ENCODE peak calls at places on chromosome 10, in nine cellular contexts. One of them, this sample, is unnamed.
A peak's percentile ranks its signal among the peaks of the same experiment; 100 is the strongest.

GRCh38 chr10:48672596-48673255 is 11.9 kb upstream of the WDFY4 start:
- DNase-seq in esophagus squamous epithelium: no peak
- DNase-seq in aorta: no peak
- DNase-seq in OCI-LY7: peak; percentile 65
- DNase-seq in sigmoid colon: no peak
- DNase-seq in body of pancreas: no peak
- DNase-seq in brain microvascular endothelial cell: no peak
- DNase-seq in effector memory CD4-positive, alpha-beta T cell: no peak
- DNase-seq in transverse colon: no peak
- DNase-seq in this sample: no peak

GRCh38 chr10:108424656-108425055 is 1260.2 kb upstream of the SORCS1 start:
- DNase-seq in brain microvascular endothelial cell: peak; percentile 6
- DNase-seq in effector memory CD4-positive, alpha-beta T cell: no peak
- DNase-seq in sigmoid colon: no peak
- DNase-seq in esophagus squamous epithelium: no peak
- DNase-seq in aorta: no peak
- DNase-seq in OCI-LY7: no peak
- DNase-seq in body of pancreas: no peak
- DNase-seq in transverse colon: no peak
- DNase-seq in this sample: no peak

GRCh38 chr10:71472466-71472865 is 75.7 kb downstream of the CDH23 start:
- DNase-seq in OCI-LY7: no peak
- DNase-seq in aorta: peak; percentile 47
- DNase-seq in sigmoid colon: no peak
- DNase-seq in effector memory CD4-positive, alpha-beta T cell: no peak
- DNase-seq in brain microvascular endothelial cell: no peak
- DNase-seq in transverse colon: no peak
- DNase-seq in esophagus squamous epithelium: no peak
- DNase-seq in body of pancreas: peak; percentile 45
- DNase-seq in this sample: no peak

GRCh38 chr10:29600821-29601220 is 34.0 kb downstream of the SVIL start:
- DNase-seq in esophagus squamous epithelium: no peak
- DNase-seq in OCI-LY7: no peak
- DNase-seq in effector memory CD4-positive, alpha-beta T cell: no peak
- DNase-seq in aorta: no peak
- DNase-seq in body of pancreas: no peak
- DNase-seq in brain microvascular endothelial cell: no peak
- DNase-seq in sigmoid colon: no peak
- DNase-seq in transverse colon: no peak
- DNase-seq in this sample: no peak

GRCh38 chr10:123488436-123488835 is 177.7 kb upstream of the GPR26 start:
- DNase-seq in OCI-LY7: no peak
- DNase-seq in effector memory CD4-positive, alpha-beta T cell: no peak
- DNase-seq in sigmoid colon: no peak
- DNase-seq in brain microvascular endothelial cell: no peak
- DNase-seq in body of pancreas: no peak
- DNase-seq in esophagus squamous epithelium: no peak
- DNase-seq in aorta: no peak
- DNase-seq in transverse colon: no peak
- DNase-seq in this sample: no peak

GRCh38 chr10:34985823-34986222 is 104.3 kb downstream of the CUL2 start:
- DNase-seq in aorta: no peak
- DNase-seq in OCI-LY7: no peak
- DNase-seq in body of pancreas: no peak
- DNase-seq in esophagus squamous epithelium: no peak
- DNase-seq in effector memory CD4-positive, alpha-beta T cell: no peak
- DNase-seq in brain microvascular endothelial cell: no peak
- DNase-seq in sigmoid colon: no peak
- DNase-seq in transverse colon: peak; percentile 18
- DNase-seq in this sample: peak; percentile 8

GRCh38 chr10:74917481-74918077 is 91.2 kb downstream of the KAT6B start:
- DNase-seq in body of pancreas: no peak
- DNase-seq in brain microvascular endothelial cell: peak; percentile 49
- DNase-seq in sigmoid colon: no peak
- DNase-seq in transverse colon: no peak
- DNase-seq in aorta: no peak
- DNase-seq in OCI-LY7: no peak
- DNase-seq in esophagus squamous epithelium: no peak
- DNase-seq in effector memory CD4-positive, alpha-beta T cell: no peak
- DNase-seq in this sample: no peak

GRCh38 chr10:31343009-31343408 is 24.0 kb downstream of the ZEB1 start:
- DNase-seq in brain microvascular endothelial cell: no peak
- DNase-seq in aorta: no peak
- DNase-seq in body of pancreas: no peak
- DNase-seq in sigmoid colon: no peak
- DNase-seq in effector memory CD4-positive, alpha-beta T cell: no peak
- DNase-seq in transverse colon: no peak
- DNase-seq in esophagus squamous epithelium: no peak
- DNase-seq in OCI-LY7: no peak
- DNase-seq in this sample: no peak

GRCh38 chr10:131425752-131426529 is 114.4 kb upstream of the TCERG1L start:
- DNase-seq in esophagus squamous epithelium: no peak
- DNase-seq in body of pancreas: no peak
- DNase-seq in OCI-LY7: no peak
- DNase-seq in aorta: no peak
- DNase-seq in effector memory CD4-positive, alpha-beta T cell: no peak
- DNase-seq in sigmoid colon: no peak
- DNase-seq in transverse colon: no peak
- DNase-seq in brain microvascular endothelial cell: no peak
- DNase-seq in this sample: peak; percentile 87

GRCh38 chr10:131429141-131429540 is 117.6 kb upstream of the TCERG1L start:
- DNase-seq in effector memory CD4-positive, alpha-beta T cell: no peak
- DNase-seq in esophagus squamous epithelium: no peak
- DNase-seq in brain microvascular endothelial cell: no peak
- DNase-seq in sigmoid colon: no peak
- DNase-seq in OCI-LY7: no peak
- DNase-seq in body of pancreas: no peak
- DNase-seq in aorta: no peak
- DNase-seq in transverse colon: no peak
- DNase-seq in this sample: peak; percentile 41

GRCh38 chr10:131427253-131427652 is 115.7 kb upstream of the TCERG1L start:
- DNase-seq in effector memory CD4-positive, alpha-beta T cell: no peak
- DNase-seq in esophagus squamous epithelium: no peak
- DNase-seq in brain microvascular endothelial cell: no peak
- DNase-seq in OCI-LY7: no peak
- DNase-seq in body of pancreas: no peak
- DNase-seq in transverse colon: no peak
- DNase-seq in aorta: no peak
- DNase-seq in sigmoid colon: no peak
- DNase-seq in this sample: peak; percentile 45

GRCh38 chr10:131426530-131426898 is 115.0 kb upstream of the TCERG1L start:
- DNase-seq in effector memory CD4-positive, alpha-beta T cell: no peak
- DNase-seq in esophagus squamous epithelium: no peak
- DNase-seq in OCI-LY7: no peak
- DNase-seq in aorta: no peak
- DNase-seq in transverse colon: no peak
- DNase-seq in sigmoid colon: no peak
- DNase-seq in body of pancreas: no peak
- DNase-seq in brain microvascular endothelial cell: no peak
- DNase-seq in this sample: no peak

DNA sequence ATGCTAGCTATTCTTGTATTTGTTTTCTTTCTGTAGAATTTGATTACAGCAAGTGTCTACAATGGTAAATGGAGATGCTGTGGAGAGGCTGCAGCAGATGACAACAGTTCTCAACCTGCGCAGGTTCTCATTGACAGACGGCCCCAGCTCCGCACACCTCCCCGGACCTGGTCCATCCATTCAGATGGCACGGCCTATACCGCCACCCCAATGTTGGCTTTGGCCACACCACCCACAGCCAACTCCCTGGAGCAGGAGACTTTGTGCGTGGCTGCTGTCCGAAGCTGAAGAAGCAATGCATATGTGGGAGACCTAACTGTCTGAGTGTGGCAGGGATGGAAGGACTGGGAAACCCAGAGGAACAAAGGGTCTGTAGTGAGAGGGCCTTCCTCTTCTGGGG is 116.4 kb upstream of the TCERG1L start:
- DNase-seq in effector memory CD4-positive, alpha-beta T cell: no peak
- DNase-seq in brain microvascular endothelial cell: no peak
- DNase-seq in OCI-LY7: no peak
- DNase-seq in aorta: no peak
- DNase-seq in transverse colon: no peak
- DNase-seq in esophagus squamous epithelium: no peak
- DNase-seq in body of pancreas: no peak
- DNase-seq in sigmoid colon: no peak
- DNase-seq in this sample: peak; percentile 31
- H3K4me3 ChIP-seq in effector memory CD4-positive, alpha-beta T cell: no peak overlapping the region
- H3K4me3 ChIP-seq in brain microvascular endothelial cell: no peak overlapping the region
- H3K4me3 ChIP-seq in OCI-LY7: no peak overlapping the region
- H3K4me3 ChIP-seq in aorta: no peak overlapping the region
- H3K4me3 ChIP-seq in transverse colon: no peak overlapping the region
- H3K4me3 ChIP-seq in esophagus squamous epithelium: no peak overlapping the region
- H3K4me3 ChIP-seq in body of pancreas: no peak overlapping the region
- H3K4me3 ChIP-seq in sigmoid colon: no peak overlapping the region
- H3K4me3 ChIP-seq in this sample: no peak overlapping the region

DNA sequence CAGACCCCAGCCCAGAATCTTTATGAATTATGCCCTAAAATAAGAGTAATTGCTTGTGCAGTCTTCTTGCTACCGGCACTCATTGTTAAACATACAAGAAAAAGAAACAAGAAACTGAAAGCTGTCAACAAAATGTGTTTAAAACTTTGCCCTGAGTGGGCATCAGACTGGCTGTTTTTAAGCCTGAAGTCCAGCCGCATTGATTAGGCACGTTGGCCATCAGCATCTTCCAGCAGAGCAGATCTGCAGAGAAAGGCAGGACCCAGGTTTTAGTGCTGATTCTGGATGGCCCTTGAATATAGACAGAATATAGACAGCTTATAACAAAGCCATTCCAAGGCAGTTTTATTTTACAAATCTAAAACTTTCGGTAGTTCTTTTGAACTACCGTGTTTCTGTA is 102.8 kb downstream of the POLL start:
- DNase-seq in OCI-LY7: no peak
- DNase-seq in aorta: no peak
- DNase-seq in body of pancreas: no peak
- DNase-seq in brain microvascular endothelial cell: no peak
- DNase-seq in effector memory CD4-positive, alpha-beta T cell: no peak
- DNase-seq in transverse colon: no peak
- DNase-seq in esophagus squamous epithelium: no peak
- DNase-seq in sigmoid colon: no peak
- DNase-seq in this sample: no peak
- H3K27ac ChIP-seq in OCI-LY7: no peak overlapping the region
- H3K27ac ChIP-seq in aorta: no peak overlapping the region
- H3K27ac ChIP-seq in body of pancreas: no peak overlapping the region
- H3K27ac ChIP-seq in brain microvascular endothelial cell: no peak overlapping the region
- H3K27ac ChIP-seq in effector memory CD4-positive, alpha-beta T cell: no peak overlapping the region
- H3K27ac ChIP-seq in transverse colon: no peak overlapping the region
- H3K27ac ChIP-seq in esophagus squamous epithelium: no peak overlapping the region
- H3K27ac ChIP-seq in sigmoid colon: no peak overlapping the region
- H3K27ac ChIP-seq in this sample: no peak overlapping the region

GRCh38 chr10:104351919-104352318 is 1.7 kb upstream of the CFAP58 start:
- DNase-seq in body of pancreas: no peak
- DNase-seq in aorta: no peak
- DNase-seq in transverse colon: no peak
- DNase-seq in brain microvascular endothelial cell: no peak
- DNase-seq in esophagus squamous epithelium: no peak
- DNase-seq in OCI-LY7: no peak
- DNase-seq in sigmoid colon: no peak
- DNase-seq in effector memory CD4-positive, alpha-beta T cell: no peak
- DNase-seq in this sample: no peak

GRCh38 chr10:104348601-104349000 is 5.0 kb upstream of the CFAP58 start:
- DNase-seq in transverse colon: no peak
- DNase-seq in effector memory CD4-positive, alpha-beta T cell: no peak
- DNase-seq in OCI-LY7: no peak
- DNase-seq in sigmoid colon: no peak
- DNase-seq in body of pancreas: no peak
- DNase-seq in esophagus squamous epithelium: no peak
- DNase-seq in aorta: no peak
- DNase-seq in brain microvascular endothelial cell: no peak
- DNase-seq in this sample: no peak

GRCh38 chr10:104351067-104351681 is 2.5 kb upstream of the CFAP58 start:
- DNase-seq in sigmoid colon: no peak
- DNase-seq in brain microvascular endothelial cell: no peak
- DNase-seq in transverse colon: no peak
- DNase-seq in effector memory CD4-positive, alpha-beta T cell: no peak
- DNase-seq in OCI-LY7: no peak
- DNase-seq in aorta: no peak
- DNase-seq in body of pancreas: no peak
- DNase-seq in esophagus squamous epithelium: no peak
- DNase-seq in this sample: no peak

GRCh38 chr10:104349623-104350142 is 4.0 kb upstream of the CFAP58 start:
- DNase-seq in brain microvascular endothelial cell: no peak
- DNase-seq in body of pancreas: no peak
- DNase-seq in transverse colon: peak; percentile 20
- DNase-seq in aorta: no peak
- DNase-seq in esophagus squamous epithelium: no peak
- DNase-seq in effector memory CD4-positive, alpha-beta T cell: no peak
- DNase-seq in OCI-LY7: peak; percentile 68
- DNase-seq in sigmoid colon: no peak
- DNase-seq in this sample: no peak

DNA sequence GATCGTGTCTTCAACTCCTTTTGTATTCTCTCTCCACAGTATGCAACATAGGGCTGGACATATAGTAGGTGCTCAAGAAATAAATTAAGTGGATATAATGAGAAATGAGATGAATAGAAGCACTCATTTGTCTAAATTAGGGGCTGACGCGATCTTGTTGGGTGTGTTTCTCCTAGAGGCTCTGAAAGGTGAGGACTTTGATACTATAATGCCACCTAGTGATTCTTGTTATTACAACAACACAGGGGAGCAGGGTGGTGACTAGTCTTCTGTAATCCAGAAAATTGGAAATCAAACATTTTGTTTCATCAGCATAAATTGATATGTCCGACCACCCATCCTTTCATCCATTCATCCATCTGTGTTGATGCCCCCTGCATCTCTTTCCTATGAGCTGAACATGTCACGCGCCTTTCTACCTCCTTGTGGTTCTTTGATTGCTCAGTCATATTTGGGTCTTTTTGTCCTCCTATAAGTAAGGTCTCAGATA is 3.4 kb upstream of the CFAP58 start:
- DNase-seq in transverse colon: no peak
- DNase-seq in aorta: no peak
- DNase-seq in esophagus squamous epithelium: no peak
- DNase-seq in sigmoid colon: no peak
- DNase-seq in body of pancreas: no peak
- DNase-seq in OCI-LY7: peak; percentile 83
- DNase-seq in brain microvascular endothelial cell: no peak
- DNase-seq in effector memory CD4-positive, alpha-beta T cell: no peak
- DNase-seq in this sample: no peak
- H3K4me3 ChIP-seq in transverse colon: no peak overlapping the region
- H3K4me3 ChIP-seq in aorta: no peak overlapping the region
- H3K4me3 ChIP-seq in esophagus squamous epithelium: no peak overlapping the region
- H3K4me3 ChIP-seq in sigmoid colon: peak overlapping the region; percentile 21
- H3K4me3 ChIP-seq in body of pancreas: no peak overlapping the region
- H3K4me3 ChIP-seq in OCI-LY7: peak overlapping the region; percentile 60
- H3K4me3 ChIP-seq in brain microvascular endothelial cell: peak overlapping the region; percentile 26
- H3K4me3 ChIP-seq in effector memory CD4-positive, alpha-beta T cell: no peak overlapping the region
- H3K4me3 ChIP-seq in this sample: peak overlapping the region; percentile 16

GRCh38 chr10:76977046-76977445 is 660.6 kb downstream of the KCNMA1 start:
- DNase-seq in esophagus squamous epithelium: no peak
- DNase-seq in transverse colon: no peak
- DNase-seq in sigmoid colon: no peak
- DNase-seq in brain microvascular endothelial cell: no peak
- DNase-seq in OCI-LY7: no peak
- DNase-seq in aorta: no peak
- DNase-seq in effector memory CD4-positive, alpha-beta T cell: no peak
- DNase-seq in body of pancreas: no peak
- DNase-seq in this sample: no peak

GRCh38 chr10:76971565-76972170 is 665.9 kb downstream of the KCNMA1 start:
- DNase-seq in OCI-LY7: no peak
- DNase-seq in sigmoid colon: no peak
- DNase-seq in effector memory CD4-positive, alpha-beta T cell: no peak
- DNase-seq in esophagus squamous epithelium: no peak
- DNase-seq in body of pancreas: no peak
- DNase-seq in transverse colon: no peak
- DNase-seq in aorta: no peak
- DNase-seq in brain microvascular endothelial cell: no peak
- DNase-seq in this sample: no peak

GRCh38 chr10:76973091-76973514 is 664.5 kb downstream of the KCNMA1 start:
- DNase-seq in transverse colon: no peak
- DNase-seq in esophagus squamous epithelium: no peak
- DNase-seq in effector memory CD4-positive, alpha-beta T cell: no peak
- DNase-seq in sigmoid colon: no peak
- DNase-seq in body of pancreas: no peak
- DNase-seq in brain microvascular endothelial cell: no peak
- DNase-seq in aorta: no peak
- DNase-seq in OCI-LY7: no peak
- DNase-seq in this sample: no peak

GRCh38 chr10:76973515-76974289 is 663.9 kb downstream of the KCNMA1 start:
- DNase-seq in esophagus squamous epithelium: no peak
- DNase-seq in OCI-LY7: no peak
- DNase-seq in aorta: no peak
- DNase-seq in sigmoid colon: peak; percentile 77
- DNase-seq in brain microvascular endothelial cell: no peak
- DNase-seq in transverse colon: no peak
- DNase-seq in body of pancreas: no peak
- DNase-seq in effector memory CD4-positive, alpha-beta T cell: no peak
- DNase-seq in this sample: no peak

GRCh38 chr10:76975131-76975530 is 662.5 kb downstream of the KCNMA1 start:
- DNase-seq in body of pancreas: no peak
- DNase-seq in brain microvascular endothelial cell: no peak
- DNase-seq in sigmoid colon: no peak
- DNase-seq in esophagus squamous epithelium: no peak
- DNase-seq in OCI-LY7: no peak
- DNase-seq in transverse colon: no peak
- DNase-seq in aorta: no peak
- DNase-seq in effector memory CD4-positive, alpha-beta T cell: no peak
- DNase-seq in this sample: no peak
- H3K27ac ChIP-seq in body of pancreas: no peak overlapping the region
- H3K27ac ChIP-seq in brain microvascular endothelial cell: no peak overlapping the region
- H3K27ac ChIP-seq in sigmoid colon: no peak overlapping the region
- H3K27ac ChIP-seq in esophagus squamous epithelium: no peak overlapping the region
- H3K27ac ChIP-seq in OCI-LY7: no peak overlapping the region
- H3K27ac ChIP-seq in transverse colon: peak overlapping the region; percentile 68
- H3K27ac ChIP-seq in aorta: no peak overlapping the region
- H3K27ac ChIP-seq in effector memory CD4-positive, alpha-beta T cell: no peak overlapping the region
- H3K27ac ChIP-seq in this sample: no peak overlapping the region

This sample was measured in kidney.